ENCODE peak calls at places on chromosomes 1 and 21, in four cellular contexts. O is omental fat pad; P is CD8-positive, alpha-beta memory T cell; U is HS-5. W is an unnamed sample.

GRCh38 chr1:192545781-192546521 is 29.6 kb upstream of the RGS1 start:
- DNase-seq in O (no peak), P (no peak), U (no peak), W (no peak)

GRCh38 chr1:30274176-30274936 is 449.0 kb downstream of the MATN1 start:
- DNase-seq in O (no peak), P (no peak), U (no peak), W (no peak)

GRCh38 chr21:36700961-36701911 is 2.3 kb downstream of the SIM2 start:
- DNase-seq in O (no peak), P (no peak), U (no peak), W (no peak)

GRCh38 chr1:185681034-185681633 is 53.1 kb upstream of the HMCN1 start:
- DNase-seq in O (no peak), P (peak; percentile 33), U (peak; percentile 10), W (no peak)

GRCh38 chr1:79323240-79324025 is 316.9 kb upstream of the ADGRL4 start:
- DNase-seq in O (no peak), P (no peak), U (peak; percentile 98), W (peak; percentile 100)

GRCh38 chr1:212727386-212728181 is 27.9 kb upstream of the BATF3 start:
- DNase-seq in O (no peak), P (no peak), U (peak; percentile 41), W (no peak)

GRCh38 chr1:224333939-224334701 is 4.1 kb upstream of the NVL start:
- DNase-seq in O (no peak), P (no peak), U (no peak), W (no peak)

GRCh38 chr1:172609528-172609927 is 49.4 kb upstream of the FASLG start:
- DNase-seq in O (no peak), P (peak; percentile 21), U (no peak), W (no peak)

GRCh38 chr1:65260851-65261473 is 48.4 kb upstream of the DNAJC6 start:
- DNase-seq in O (no peak), P (no peak), U (peak; percentile 57), W (peak; percentile 59)

GRCh38 chr1:2087766-2088165 is 37.6 kb downstream of the PRKCZ start:
- DNase-seq in O (no peak), P (no peak), U (no peak), W (no peak)

GRCh38 chr1:50471967-50472366 is 48.7 kb upstream of the DMRTA2 start:
- DNase-seq in O (no peak), P (no peak), U (no peak), W (no peak)

GRCh38 chr21:29190920-29191319 is 60.5 kb downstream of the MAP3K7CL start:
- DNase-seq in O (no peak), P (no peak), U (no peak), W (no peak)

GRCh38 chr1:41830711-41831110 is 88.0 kb downstream of the HIVEP3 start:
- DNase-seq in O (peak; percentile 40), P (no peak), U (no peak), W (no peak)

GRCh38 chr1:47785561-47786271 is 211.5 kb downstream of the TRABD2B start:
- DNase-seq in O (no peak), P (no peak), U (no peak), W (no peak)

GRCh38 chr1:192066202-192066601 is 92.1 kb upstream of the RGS18 start:
- DNase-seq in O (no peak), P (no peak), U (no peak), W (no peak)

GRCh38 chr1:46753985-46754384 is 35.1 kb upstream of the EFCAB14 start:
- DNase-seq in O (no peak), P (no peak), U (no peak), W (no peak)

GRCh38 chr21:46220275-46220810 is 8.2 kb downstream of the LSS start:
- DNase-seq in O (no peak), P (no peak), U (no peak), W (no peak)

W was measured in BJ.